ENCODE peak calls at places on chromosome 10, in six cellular contexts. W, C, L, F, Q and T are unnamed samples.

GRCh38 chr10:21314906-21315305 is 210.6 kb downstream of the SKIDA1 start:
- DNase-seq in F (no peak), L (no peak), C (no peak), Q (no peak), W (no peak), T (no peak)

GRCh38 chr10:63267414-63268138 is 134.4 kb downstream of the NRBF2 start:
- DNase-seq in F (no peak), W (no peak), L (peak), C (no peak), Q (no peak), T (peak)

GRCh38 chr10:3169738-3170137 is 2.8 kb downstream of the PITRM1 start:
- DNase-seq in C (no peak), W (no peak), L (no peak), Q (no peak), F (no peak), T (no peak)

GRCh38 chr10:1366277-1366676 is 310.1 kb downstream of the WDR37 start:
- DNase-seq in C (peak), Q (no peak), F (no peak), W (no peak), L (no peak), T (no peak)

GRCh38 chr10:3902809-3903410 is 117.9 kb upstream of the KLF6 start:
- DNase-seq in W (no peak), Q (no peak), C (no peak), L (no peak), F (no peak), T (no peak)

GRCh38 chr10:122911889-122912484 is 1.6 kb downstream of the FAM24A start:
- DNase-seq in L (peak), Q (no peak), C (no peak), F (peak), W (peak), T (peak)

GRCh38 chr10:235921-236320 is 100.7 kb downstream of the ZMYND11 start:
- DNase-seq in C (no peak), L (no peak), F (no peak), W (no peak), Q (no peak), T (no peak)

GRCh38 chr10:122462533-122463465 is 1.4 kb downstream of the HTRA1 start:
- DNase-seq in Q (no peak), W (no peak), F (no peak), L (no peak), C (no peak), T (peak)

GRCh38 chr10:95290446-95290800 is 380 bp downstream of the PDLIM1 start:
- DNase-seq in W (no peak), Q (no peak), L (no peak), C (no peak), F (no peak), T (no peak)

GRCh38 chr10:69901623-69902505 is 100.2 kb downstream of the COL13A1 start:
- DNase-seq in W (no peak), Q (no peak), L (peak), F (no peak), C (no peak), T (no peak)

GRCh38 chr10:18203526-18203925 is 63.3 kb downstream of the CACNB2 start:
- DNase-seq in W (no peak), F (no peak), L (no peak), Q (no peak), C (no peak), T (no peak)

GRCh38 chr10:13158401-13158800 is 3.0 kb upstream of the MCM10 start:
- DNase-seq in W (peak), L (no peak), C (no peak), F (peak), Q (no peak), T (no peak)

GRCh38 chr10:96863922-96864543 is 31.9 kb downstream of the LCOR start:
- DNase-seq in C (no peak), L (no peak), W (no peak), Q (no peak), F (no peak), T (no peak)

GRCh38 chr10:118592675-118593330 is 2.6 kb downstream of the PRLHR start:
- DNase-seq in Q (no peak), W (no peak), F (no peak), L (no peak), C (no peak), T (no peak)

GRCh38 chr10:103616705-103617361 is 123.3 kb downstream of the NEURL1 start:
- DNase-seq in L (no peak), W (no peak), F (no peak), C (no peak), Q (no peak), T (no peak)

GRCh38 chr10:35643151-35643975 is 1.3 kb upstream of the FZD8 start:
- DNase-seq in F (no peak), Q (no peak), C (no peak), L (peak), W (peak), T (peak)

GRCh38 chr10:118669835-118670234 is 74.4 kb upstream of the PRLHR start:
- DNase-seq in L (no peak), Q (no peak), W (no peak), C (no peak), F (no peak), T (peak)

GRCh38 chr10:119219747-119220320 is 12.5 kb downstream of the GRK5 start:
- DNase-seq in F (no peak), Q (no peak), W (no peak), L (no peak), C (no peak), T (no peak)

GRCh38 chr10:5387169-5387568 is 17.5 kb downstream of the TUBAL3 start:
- DNase-seq in C (no peak), L (no peak), F (no peak), W (no peak), Q (no peak), T (no peak)

GRCh38 chr10:100847440-100847839 is 65.3 kb upstream of the SLF2 start:
- DNase-seq in W (no peak), Q (no peak), F (no peak), L (no peak), C (no peak), T (no peak)

GRCh38 chr10:110005716-110006115 is 2.1 kb upstream of the ADD3 start:
- DNase-seq in Q (no peak), C (no peak), W (no peak), L (peak), F (peak), T (no peak)

GRCh38 chr10:21260060-21260792 is 265.3 kb downstream of the SKIDA1 start:
- DNase-seq in W (no peak), F (no peak), C (no peak), Q (no peak), L (no peak), T (no peak)

GRCh38 chr10:102645388-102645740 is 1.1 kb downstream of the TRIM8 start:
- DNase-seq in Q (peak), L (peak), C (no peak), F (peak), W (peak), T (peak)

GRCh38 chr10:50561266-50561665 is 62.5 kb downstream of the SGMS1 start:
- DNase-seq in Q (no peak), W (no peak), C (no peak), L (no peak), F (no peak), T (no peak)

GRCh38 chr10:9625266-9625776 is 1392.4 kb upstream of the CELF2 start:
- DNase-seq in C (no peak), Q (no peak), W (no peak), F (no peak), L (no peak), T (no peak)